ENCODE peak calls at places on chromosomes 4 and X, in seven cellular contexts. S, V, N, T, O, F and G are unnamed samples.
A peak's percentile ranks its signal among the peaks of the same experiment; 100 is the strongest.

GRCh38 chr4:53322696-53323095 is 43.2 kb downstream of the SCFD2 start:
- DNase-seq in S (no peak), V (no peak), N (no peak), T (no peak), O (no peak), F (no peak), G (no peak)

GRCh38 chr4:77375866-77376607 is 219.0 kb downstream of the CCNG2 start:
- DNase-seq in S (no peak), V (no peak), N (no peak), T (no peak), O (no peak), F (no peak), G (no peak)

GRCh38 chr4:39664828-39665731 is 26.4 kb upstream of the SMIM14 start:
- DNase-seq in S (no peak), V (peak; percentile 4), N (no peak), T (no peak), O (no peak), F (peak; percentile 61), G (no peak)

GRCh38 chr4:114005569-114006442 is 26.4 kb upstream of the ARSJ start:
- DNase-seq in S (no peak), V (no peak), N (no peak), T (no peak), O (no peak), F (peak; percentile 69), G (no peak)

GRCh38 chr4:185872747-185873380 is 60.9 kb upstream of the SORBS2 start:
- DNase-seq in S (no peak), V (peak; percentile 9), N (no peak), T (no peak), O (no peak), F (no peak), G (no peak)

GRCh38 chrX:68571292-68572256 is 72.7 kb downstream of the YIPF6 start:
- DNase-seq in S (no peak), V (peak; percentile 46), N (peak; percentile 53), T (no peak), O (no peak), F (peak; percentile 82), G (no peak)

GRCh38 chr4:105808459-105809041 is 86.7 kb upstream of the NPNT start:
- DNase-seq in S (no peak), V (peak; percentile 23), N (no peak), T (no peak), O (no peak), F (peak; percentile 56), G (no peak)

GRCh38 chr4:38948551-38948950 is 80.9 kb downstream of the FAM114A1 start:
- DNase-seq in S (no peak), V (peak; percentile 28), N (no peak), T (no peak), O (no peak), F (peak; percentile 90), G (no peak)

GRCh38 chr4:126071346-126072333 is 756.9 kb downstream of the FAT4 start:
- DNase-seq in S (peak; percentile 70), V (peak; percentile 1), N (no peak), T (no peak), O (no peak), F (peak; percentile 8), G (no peak)

GRCh38 chr4:25795566-25796454 is 67.0 kb downstream of the SEL1L3 start:
- DNase-seq in S (no peak), V (no peak), N (no peak), T (no peak), O (no peak), F (peak; percentile 89), G (no peak)

GRCh38 chr4:118381902-118382301 is 29.1 kb upstream of the PRSS12 start:
- DNase-seq in S (no peak), V (no peak), N (no peak), T (no peak), O (no peak), F (peak; percentile 19), G (no peak)

GRCh38 chr4:129246850-129247542 is 151.0 kb downstream of the C4orf33 start:
- DNase-seq in S (peak; percentile 82), V (no peak), N (no peak), T (no peak), O (no peak), F (no peak), G (no peak)

GRCh38 chr4:126455865-126456264 is 1141.1 kb downstream of the FAT4 start:
- DNase-seq in S (no peak), V (no peak), N (no peak), T (no peak), O (no peak), F (no peak), G (no peak)

GRCh38 chr4:140113653-140114052 is 40.3 kb downstream of the MAML3 start:
- DNase-seq in S (no peak), V (no peak), N (no peak), T (no peak), O (no peak), F (no peak), G (no peak)

GRCh38 chrX:154097003-154097596 is 417 bp downstream of the MECP2 start:
- DNase-seq in S (peak; percentile 24), V (peak; percentile 64), N (peak; percentile 83), T (peak; percentile 83), O (peak; percentile 42), F (peak; percentile 71), G (peak; percentile 62)

GRCh38 chr4:41887821-41888699 is 47.2 kb upstream of the TMEM33 start:
- DNase-seq in S (peak; percentile 48), V (peak; percentile 8), N (peak; percentile 70), T (no peak), O (no peak), F (peak; percentile 59), G (no peak)

GRCh38 chr4:138305055-138305454 is 62.9 kb upstream of the SLC7A11 start:
- DNase-seq in S (no peak), V (no peak), N (no peak), T (no peak), O (no peak), F (no peak), G (no peak)